ENCODE peak calls at places on chromosomes 12 and 14, in seven cellular contexts. One of them, this sample, is unnamed.

GRCh38 chr12:56684745-56685369 is 3.2 kb downstream of the PTGES3 start:
- DNase-seq in kidney epithelial cell: no peak
- DNase-seq in cardiac fibroblast: no peak
- DNase-seq in AG04450: no peak
- DNase-seq in esophagus muscularis mucosa: no peak
- DNase-seq in mammary epithelial cell: no peak
- DNase-seq in AG10803: no peak
- DNase-seq in this sample: no peak

GRCh38 chr12:10154145-10154496 is 17.8 kb downstream of the OLR1 start:
- DNase-seq in kidney epithelial cell: no peak
- DNase-seq in cardiac fibroblast: no peak
- DNase-seq in AG04450: no peak
- DNase-seq in esophagus muscularis mucosa: no peak
- DNase-seq in mammary epithelial cell: no peak
- DNase-seq in AG10803: no peak
- DNase-seq in this sample: no peak

GRCh38 chr12:31325524-31325875 is 450 bp downstream of the SINHCAF start:
- DNase-seq in kidney epithelial cell: no peak
- DNase-seq in cardiac fibroblast: no peak
- DNase-seq in AG04450: no peak
- DNase-seq in esophagus muscularis mucosa: no peak
- DNase-seq in mammary epithelial cell: no peak
- DNase-seq in AG10803: no peak
- DNase-seq in this sample: no peak

GRCh38 chr14:22220427-22220826 is 368.6 kb downstream of the DAD1 start:
- DNase-seq in kidney epithelial cell: no peak
- DNase-seq in cardiac fibroblast: peak
- DNase-seq in AG04450: peak
- DNase-seq in esophagus muscularis mucosa: no peak
- DNase-seq in mammary epithelial cell: peak
- DNase-seq in AG10803: peak
- DNase-seq in this sample: no peak

GRCh38 chr14:56874375-56874774 is 64.1 kb upstream of the OTX2 start:
- DNase-seq in kidney epithelial cell: no peak
- DNase-seq in cardiac fibroblast: no peak
- DNase-seq in AG04450: no peak
- DNase-seq in esophagus muscularis mucosa: no peak
- DNase-seq in mammary epithelial cell: peak
- DNase-seq in AG10803: no peak
- DNase-seq in this sample: no peak

GRCh38 chr14:96254696-96255095 is 1.3 kb upstream of the BDKRB1 start:
- DNase-seq in kidney epithelial cell: no peak
- DNase-seq in cardiac fibroblast: no peak
- DNase-seq in AG04450: no peak
- DNase-seq in esophagus muscularis mucosa: no peak
- DNase-seq in mammary epithelial cell: no peak
- DNase-seq in AG10803: no peak
- DNase-seq in this sample: no peak

GRCh38 chr12:14958361-14959125 is 2.9 kb downstream of the ARHGDIB start:
- DNase-seq in kidney epithelial cell: no peak
- DNase-seq in cardiac fibroblast: no peak
- DNase-seq in AG04450: no peak
- DNase-seq in esophagus muscularis mucosa: no peak
- DNase-seq in mammary epithelial cell: no peak
- DNase-seq in AG10803: no peak
- DNase-seq in this sample: no peak

GRCh38 chr14:104290756-104291122 is 152.4 kb downstream of the KIF26A start:
- DNase-seq in kidney epithelial cell: no peak
- DNase-seq in cardiac fibroblast: no peak
- DNase-seq in AG04450: no peak
- DNase-seq in esophagus muscularis mucosa: no peak
- DNase-seq in mammary epithelial cell: no peak
- DNase-seq in AG10803: no peak
- DNase-seq in this sample: no peak

GRCh38 chr12:108666326-108666995 is 32.8 kb upstream of the SELPLG start:
- DNase-seq in kidney epithelial cell: no peak
- DNase-seq in cardiac fibroblast: peak
- DNase-seq in AG04450: no peak
- DNase-seq in esophagus muscularis mucosa: no peak
- DNase-seq in mammary epithelial cell: no peak
- DNase-seq in AG10803: peak
- DNase-seq in this sample: no peak

GRCh38 chr12:42957136-42957535 is 367.6 kb upstream of the PRICKLE1 start:
- DNase-seq in kidney epithelial cell: no peak
- DNase-seq in cardiac fibroblast: peak
- DNase-seq in AG04450: no peak
- DNase-seq in esophagus muscularis mucosa: no peak
- DNase-seq in mammary epithelial cell: no peak
- DNase-seq in AG10803: no peak
- DNase-seq in this sample: no peak

GRCh38 chr14:99224116-99224910 is 47.7 kb downstream of the BCL11B start:
- DNase-seq in kidney epithelial cell: no peak
- DNase-seq in cardiac fibroblast: no peak
- DNase-seq in AG04450: no peak
- DNase-seq in esophagus muscularis mucosa: no peak
- DNase-seq in mammary epithelial cell: no peak
- DNase-seq in AG10803: no peak
- DNase-seq in this sample: no peak

GRCh38 chr14:100629696-100630095 is 42.5 kb upstream of the BEGAIN start:
- DNase-seq in kidney epithelial cell: no peak
- DNase-seq in cardiac fibroblast: no peak
- DNase-seq in AG04450: no peak
- DNase-seq in esophagus muscularis mucosa: no peak
- DNase-seq in mammary epithelial cell: no peak
- DNase-seq in AG10803: no peak
- DNase-seq in this sample: no peak

GRCh38 chr12:98997-99396 is 32.4 kb downstream of the IQSEC3 start:
- DNase-seq in kidney epithelial cell: no peak
- DNase-seq in cardiac fibroblast: no peak
- DNase-seq in AG04450: no peak
- DNase-seq in esophagus muscularis mucosa: no peak
- DNase-seq in mammary epithelial cell: no peak
- DNase-seq in AG10803: no peak
- DNase-seq in this sample: no peak

GRCh38 chr14:54370323-54371125 is 26.3 kb upstream of the CDKN3 start:
- DNase-seq in kidney epithelial cell: no peak
- DNase-seq in cardiac fibroblast: no peak
- DNase-seq in AG04450: no peak
- DNase-seq in esophagus muscularis mucosa: no peak
- DNase-seq in mammary epithelial cell: no peak
- DNase-seq in AG10803: no peak
- DNase-seq in this sample: no peak

GRCh38 chr14:37939442-37940028 is 268.2 kb upstream of the SSTR1 start:
- DNase-seq in kidney epithelial cell: no peak
- DNase-seq in cardiac fibroblast: no peak
- DNase-seq in AG04450: no peak
- DNase-seq in esophagus muscularis mucosa: no peak
- DNase-seq in mammary epithelial cell: no peak
- DNase-seq in AG10803: no peak
- DNase-seq in this sample: no peak

GRCh38 chr12:87092421-87092820 is 836.2 kb upstream of the MGAT4C start:
- DNase-seq in kidney epithelial cell: no peak
- DNase-seq in cardiac fibroblast: no peak
- DNase-seq in AG04450: no peak
- DNase-seq in esophagus muscularis mucosa: no peak
- DNase-seq in mammary epithelial cell: no peak
- DNase-seq in AG10803: no peak
- DNase-seq in this sample: no peak

GRCh38 chr14:105203057-105203494 is 22.0 kb upstream of the NUDT14 start:
- DNase-seq in kidney epithelial cell: no peak
- DNase-seq in cardiac fibroblast: peak
- DNase-seq in AG04450: peak
- DNase-seq in esophagus muscularis mucosa: no peak
- DNase-seq in mammary epithelial cell: peak
- DNase-seq in AG10803: peak
- DNase-seq in this sample: no peak

GRCh38 chr12:64666054-64666914 is 56.0 kb downstream of the RASSF3 start:
- DNase-seq in kidney epithelial cell: no peak
- DNase-seq in cardiac fibroblast: no peak
- DNase-seq in AG04450: no peak
- DNase-seq in esophagus muscularis mucosa: no peak
- DNase-seq in mammary epithelial cell: no peak
- DNase-seq in AG10803: no peak
- DNase-seq in this sample: no peak
- H3K4me3 ChIP-seq in kidney epithelial cell: no peak
- H3K4me3 ChIP-seq in cardiac fibroblast: no peak
- H3K4me3 ChIP-seq in AG04450: no peak
- H3K4me3 ChIP-seq in esophagus muscularis mucosa: no peak
- H3K4me3 ChIP-seq in mammary epithelial cell: no peak
- H3K4me3 ChIP-seq in AG10803: no peak
- H3K4me3 ChIP-seq in this sample: no peak

DNA sequence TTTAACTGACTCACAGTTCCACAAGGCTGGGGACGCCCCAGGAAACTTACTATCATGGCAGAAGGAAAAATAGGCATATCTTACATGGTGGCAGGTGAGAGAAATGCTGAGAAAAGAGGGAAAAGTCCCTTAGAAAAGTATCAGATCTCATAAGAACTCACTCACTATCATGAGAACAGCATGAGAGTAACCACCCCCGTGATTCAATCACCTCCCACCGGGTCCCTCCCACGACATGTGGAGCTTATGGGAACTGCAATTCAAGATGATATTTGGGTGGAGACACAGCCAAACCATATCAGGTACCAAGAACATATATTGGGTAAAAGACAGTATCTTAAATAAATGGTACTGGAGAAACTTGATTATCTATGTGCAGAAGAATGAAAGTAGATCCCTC is 100.3 kb upstream of the FAR2 start:
- DNase-seq in kidney epithelial cell: no peak
- DNase-seq in cardiac fibroblast: no peak
- DNase-seq in AG04450: no peak
- DNase-seq in esophagus muscularis mucosa: no peak
- DNase-seq in mammary epithelial cell: no peak
- DNase-seq in AG10803: no peak
- DNase-seq in this sample: no peak
- TF ChIP-seq CTCF in kidney epithelial cell: no peak
- TF ChIP-seq CTCF in cardiac fibroblast: no peak
- TF ChIP-seq CTCF in AG04450: no peak
- TF ChIP-seq CTCF in esophagus muscularis mucosa: no peak
- TF ChIP-seq CTCF in mammary epithelial cell: no peak
- TF ChIP-seq CTCF in AG10803: no peak
- TF ChIP-seq CTCF in this sample: no peak

GRCh38 chr14:50943261-50943942 is 881 bp downstream of the PYGL start:
- DNase-seq in kidney epithelial cell: no peak
- DNase-seq in cardiac fibroblast: peak
- DNase-seq in AG04450: no peak
- DNase-seq in esophagus muscularis mucosa: no peak
- DNase-seq in mammary epithelial cell: no peak
- DNase-seq in AG10803: peak
- DNase-seq in this sample: no peak

GRCh38 chr14:50944647-50945413 is 547 bp upstream of the PYGL start:
- DNase-seq in kidney epithelial cell: no peak
- DNase-seq in cardiac fibroblast: peak
- DNase-seq in AG04450: no peak
- DNase-seq in esophagus muscularis mucosa: no peak
- DNase-seq in mammary epithelial cell: peak
- DNase-seq in AG10803: peak
- DNase-seq in this sample: no peak

GRCh38 chr14:50941151-50941550 is 3.1 kb downstream of the PYGL start:
- DNase-seq in kidney epithelial cell: no peak
- DNase-seq in cardiac fibroblast: no peak
- DNase-seq in AG04450: no peak
- DNase-seq in esophagus muscularis mucosa: no peak
- DNase-seq in mammary epithelial cell: peak
- DNase-seq in AG10803: peak
- DNase-seq in this sample: no peak

GRCh38 chr14:50946234-50946935 is 2.1 kb upstream of the PYGL start:
- DNase-seq in kidney epithelial cell: no peak
- DNase-seq in cardiac fibroblast: no peak
- DNase-seq in AG04450: no peak
- DNase-seq in esophagus muscularis mucosa: no peak
- DNase-seq in mammary epithelial cell: no peak
- DNase-seq in AG10803: no peak
- DNase-seq in this sample: no peak

DNA sequence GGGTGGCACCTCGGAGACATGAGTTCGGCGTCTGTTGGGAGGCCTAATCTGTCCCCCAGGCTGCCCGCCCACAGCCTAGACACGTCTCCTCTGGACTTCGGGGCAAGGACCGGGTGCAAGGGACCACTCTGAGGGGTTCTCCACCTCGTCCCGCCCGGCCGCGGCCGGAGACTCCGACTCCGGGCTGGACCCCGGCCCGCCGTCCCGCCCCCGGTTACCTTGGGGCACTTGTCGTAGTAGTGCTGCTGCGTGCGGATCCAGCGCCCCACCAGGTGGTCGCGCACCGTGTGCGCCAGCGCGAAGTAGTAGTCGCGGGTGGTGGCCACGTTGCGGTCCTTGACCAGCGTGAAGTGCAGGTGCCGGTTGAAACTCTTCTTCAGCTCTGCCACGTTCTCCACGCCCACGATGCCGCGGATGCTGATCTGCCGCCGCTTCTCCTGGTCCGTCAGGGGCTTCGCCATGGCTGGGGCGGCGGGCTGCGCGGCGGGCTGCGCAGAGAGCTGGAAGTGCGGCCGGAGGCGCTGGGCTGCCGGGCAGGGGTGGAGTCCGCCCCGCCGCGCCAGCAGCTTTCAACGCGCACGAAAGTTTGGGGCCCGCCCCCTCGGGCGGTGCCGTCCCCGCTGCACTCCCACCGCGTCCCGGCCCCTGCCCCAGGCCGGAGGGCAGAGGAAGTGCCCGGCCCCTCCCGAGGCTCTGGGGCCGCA is at the start of gene PYGL:
- DNase-seq in kidney epithelial cell: no peak
- DNase-seq in cardiac fibroblast: peak
- DNase-seq in AG04450: no peak
- DNase-seq in esophagus muscularis mucosa: peak
- DNase-seq in mammary epithelial cell: peak
- DNase-seq in AG10803: peak
- DNase-seq in this sample: no peak
- H3K4me3 ChIP-seq in kidney epithelial cell: peak
- H3K4me3 ChIP-seq in cardiac fibroblast: peak
- H3K4me3 ChIP-seq in AG04450: peak
- H3K4me3 ChIP-seq in esophagus muscularis mucosa: peak
- H3K4me3 ChIP-seq in mammary epithelial cell: peak
- H3K4me3 ChIP-seq in AG10803: peak
- H3K4me3 ChIP-seq in this sample: peak

GRCh38 chr12:6327159-6327558 is 14.7 kb downstream of the TNFRSF1A start:
- DNase-seq in kidney epithelial cell: no peak
- DNase-seq in cardiac fibroblast: no peak
- DNase-seq in AG04450: no peak
- DNase-seq in esophagus muscularis mucosa: no peak
- DNase-seq in mammary epithelial cell: no peak
- DNase-seq in AG10803: no peak
- DNase-seq in this sample: no peak

GRCh38 chr12:6323995-6324711 is 13.7 kb downstream of the PLEKHG6 start:
- DNase-seq in kidney epithelial cell: no peak
- DNase-seq in cardiac fibroblast: no peak
- DNase-seq in AG04450: no peak
- DNase-seq in esophagus muscularis mucosa: no peak
- DNase-seq in mammary epithelial cell: no peak
- DNase-seq in AG10803: no peak
- DNase-seq in this sample: no peak

GRCh38 chr12:6326316-6326959 is 15.4 kb downstream of the TNFRSF1A start:
- DNase-seq in kidney epithelial cell: no peak
- DNase-seq in cardiac fibroblast: peak
- DNase-seq in AG04450: no peak
- DNase-seq in esophagus muscularis mucosa: no peak
- DNase-seq in mammary epithelial cell: no peak
- DNase-seq in AG10803: peak
- DNase-seq in this sample: no peak

GRCh38 chr12:6323340-6323994 is 13.0 kb downstream of the PLEKHG6 start:
- DNase-seq in kidney epithelial cell: peak
- DNase-seq in cardiac fibroblast: peak
- DNase-seq in AG04450: peak
- DNase-seq in esophagus muscularis mucosa: no peak
- DNase-seq in mammary epithelial cell: peak
- DNase-seq in AG10803: peak
- DNase-seq in this sample: peak

GRCh38 chr12:6324936-6325750 is 14.7 kb downstream of the PLEKHG6 start:
- DNase-seq in kidney epithelial cell: no peak
- DNase-seq in cardiac fibroblast: peak
- DNase-seq in AG04450: no peak
- DNase-seq in esophagus muscularis mucosa: no peak
- DNase-seq in mammary epithelial cell: no peak
- DNase-seq in AG10803: no peak
- DNase-seq in this sample: no peak
- TF ChIP-seq CTCF in kidney epithelial cell: no peak
- TF ChIP-seq CTCF in cardiac fibroblast: no peak
- TF ChIP-seq CTCF in AG04450: no peak
- TF ChIP-seq CTCF in esophagus muscularis mucosa: no peak
- TF ChIP-seq CTCF in mammary epithelial cell: no peak
- TF ChIP-seq CTCF in AG10803: no peak
- TF ChIP-seq CTCF in this sample: no peak

This sample was measured in epithelial cell of proximal tubule.